ENCODE peak calls at places on chromosomes 7 and 10, in five cellular contexts. One of them, this sample, is unnamed.

GRCh38 chr10:71584461-71584860 is 135.1 kb downstream of the C10orf105 start:
- DNase-seq in thoracic aorta: no peak
- DNase-seq in WTC11: no peak
- DNase-seq in iris pigment epithelial cell: peak; percentile 15
- DNase-seq in transverse colon: no peak
- DNase-seq in this sample: no peak

GRCh38 chr10:46020344-46020656 is 10.1 kb downstream of the NCOA4 start:
- DNase-seq in thoracic aorta: no peak
- DNase-seq in iris pigment epithelial cell: no peak
- DNase-seq in transverse colon: no peak
- DNase-seq in WTC11: no peak
- DNase-seq in this sample: no peak

GRCh38 chr7:65448824-65449504 is 75.3 kb downstream of the ZNF92 start:
- DNase-seq in transverse colon: no peak
- DNase-seq in iris pigment epithelial cell: peak; percentile 93
- DNase-seq in WTC11: no peak
- DNase-seq in thoracic aorta: no peak
- DNase-seq in this sample: peak; percentile 68

GRCh38 chr7:16626388-16626787 is 19.2 kb downstream of the ANKMY2 start:
- DNase-seq in WTC11: no peak
- DNase-seq in thoracic aorta: no peak
- DNase-seq in transverse colon: no peak
- DNase-seq in iris pigment epithelial cell: no peak
- DNase-seq in this sample: no peak

GRCh38 chr10:69239816-69240434 is 19.8 kb downstream of the HKDC1 start:
- DNase-seq in iris pigment epithelial cell: no peak
- DNase-seq in transverse colon: no peak
- DNase-seq in thoracic aorta: no peak
- DNase-seq in WTC11: no peak
- DNase-seq in this sample: peak; percentile 65

GRCh38 chr10:81303656-81304055 is 571.3 kb upstream of the NRG3 start:
- DNase-seq in iris pigment epithelial cell: no peak
- DNase-seq in thoracic aorta: no peak
- DNase-seq in WTC11: no peak
- DNase-seq in transverse colon: no peak
- DNase-seq in this sample: no peak

GRCh38 chr10:69421611-69422308 is 5.0 kb upstream of the TACR2 start:
- DNase-seq in WTC11: no peak
- DNase-seq in thoracic aorta: no peak
- DNase-seq in transverse colon: peak; percentile 64
- DNase-seq in iris pigment epithelial cell: no peak
- DNase-seq in this sample: no peak

GRCh38 chr7:106166651-106167342 is 54.7 kb upstream of the SYPL1 start:
- DNase-seq in thoracic aorta: no peak
- DNase-seq in transverse colon: peak; percentile 38
- DNase-seq in iris pigment epithelial cell: peak; percentile 78
- DNase-seq in WTC11: peak; percentile 40
- DNase-seq in this sample: peak; percentile 83

GRCh38 chr10:78964274-78964951 is 104.4 kb upstream of the ZMIZ1 start:
- DNase-seq in iris pigment epithelial cell: no peak
- DNase-seq in WTC11: no peak
- DNase-seq in transverse colon: no peak
- DNase-seq in thoracic aorta: no peak
- DNase-seq in this sample: no peak